ENCODE peak calls at places on chromosomes 7 and 10, in eight cellular contexts. F is ovary, G is fibroblast of lung, U is right cardiac atrium, A is GM23338, K is thyroid gland, R is thoracic aorta, Y is RWPE2. S is an unnamed sample.

GRCh38 chr7:96246972-96247371 is 74.9 kb downstream of the SLC25A13 start:
- DNase-seq in K (no peak), G (no peak), A (no peak), F (no peak), Y (no peak), R (no peak), U (no peak), S (no peak)

GRCh38 chr10:23200586-23200985 is 8.5 kb downstream of the PTF1A start:
- DNase-seq in F (no peak), Y (no peak), K (no peak), G (no peak), A (no peak), U (no peak), R (no peak), S (no peak)

GRCh38 chr7:33686001-33686591 is 219.2 kb upstream of the BMPER start:
- DNase-seq in A (peak; percentile 62), R (no peak), G (no peak), U (no peak), K (peak; percentile 89), F (no peak), Y (no peak), S (no peak)

GRCh38 chr10:30200019-30200415 is 140.6 kb upstream of the JCAD start:
- DNase-seq in K (no peak), R (no peak), G (no peak), Y (no peak), A (no peak), F (no peak), U (no peak), S (no peak)

GRCh38 chr7:65235586-65235985 is 138.1 kb upstream of the ZNF92 start:
- DNase-seq in G (no peak), R (no peak), A (no peak), Y (no peak), K (no peak), F (no peak), U (no peak), S (no peak)

GRCh38 chr10:4650572-4650971 is 175.4 kb upstream of the AKR1E2 start:
- DNase-seq in A (no peak), R (no peak), G (peak; percentile 83), F (no peak), Y (no peak), K (no peak), U (no peak), S (no peak)

GRCh38 chr10:116634126-116634975 is 13.6 kb downstream of the PNLIPRP2 start:
- DNase-seq in Y (no peak), G (no peak), U (no peak), R (no peak), A (no peak), K (no peak), F (no peak), S (no peak)

GRCh38 chr7:84040365-84040764 is 154.2 kb downstream of the SEMA3A start:
- DNase-seq in F (no peak), U (no peak), K (no peak), Y (no peak), G (no peak), A (no peak), R (no peak), S (no peak)

GRCh38 chr10:43806851-43807640 is 158.4 kb upstream of the ZNF32 start:
- DNase-seq in F (no peak), G (no peak), R (no peak), U (peak; percentile 43), K (no peak), Y (no peak), A (no peak), S (no peak)

GRCh38 chr10:77941790-77942189 is 15.2 kb upstream of the DLG5 start:
- DNase-seq in U (no peak), G (no peak), R (no peak), F (no peak), K (no peak), A (no peak), Y (no peak), S (no peak)

GRCh38 chr7:80439894-80440811 is 71.7 kb downstream of the GNAT3 start:
- DNase-seq in G (peak; percentile 74), F (no peak), U (no peak), A (no peak), K (no peak), Y (no peak), R (no peak), S (no peak)

GRCh38 chr7:110317699-110318265 is 773.1 kb upstream of the LRRN3 start:
- DNase-seq in R (no peak), A (peak; percentile 5), K (no peak), G (peak; percentile 65), F (no peak), Y (no peak), U (no peak), S (no peak)

GRCh38 chr10:23157691-23158369 is 34.3 kb upstream of the PTF1A start:
- DNase-seq in G (peak; percentile 47), R (no peak), K (peak; percentile 55), U (no peak), F (no peak), Y (no peak), A (peak; percentile 87), S (no peak)

GRCh38 chr7:50473531-50473930 is 23.4 kb upstream of the FIGNL1 start:
- DNase-seq in Y (no peak), G (no peak), A (no peak), R (no peak), U (no peak), K (no peak), F (no peak), S (no peak)

GRCh38 chr10:17476073-17476472 is 21.7 kb upstream of the ST8SIA6 start:
- DNase-seq in Y (no peak), F (no peak), K (no peak), R (no peak), U (no peak), G (no peak), A (no peak), S (no peak)

GRCh38 chr10:126199221-126199998 is 188.9 kb downstream of the ADAM12 start:
- DNase-seq in G (peak; percentile 97), F (no peak), A (no peak), R (no peak), Y (no peak), K (no peak), U (no peak), S (no peak)

GRCh38 chr7:116177009-116177408 is 33.3 kb upstream of the TES start:
- DNase-seq in A (no peak), F (no peak), G (peak; percentile 8), U (no peak), R (no peak), K (no peak), Y (no peak), S (no peak)

GRCh38 chr10:82969405-82969804 is 1094.4 kb downstream of the NRG3 start:
- DNase-seq in Y (no peak), A (peak; percentile 36), F (no peak), G (peak; percentile 37), U (no peak), K (no peak), R (no peak), S (no peak)

GRCh38 chr10:72228318-72228751 is 12.3 kb upstream of the ASCC1 start:
- DNase-seq in G (no peak), Y (no peak), R (no peak), U (no peak), A (no peak), K (no peak), F (no peak), S (no peak)

GRCh38 chr10:32156031-32156495 is 99.8 kb upstream of the KIF5B start:
- DNase-seq in K (no peak), A (no peak), R (no peak), G (no peak), U (no peak), Y (no peak), F (no peak), S (no peak)
- H3K27ac ChIP-seq in K (no peak overlapping the region), A (no peak overlapping the region), R (no peak overlapping the region), G (no peak overlapping the region), U (no peak overlapping the region), Y (no peak overlapping the region), F (no peak overlapping the region), S (no peak overlapping the region)

GRCh38 chr10:6553937-6554336 is 26.1 kb downstream of the PRKCQ start:
- DNase-seq in Y (no peak), U (no peak), R (no peak), A (no peak), F (no peak), G (no peak), K (no peak), S (no peak)

GRCh38 chr10:6561552-6561951 is 18.5 kb downstream of the PRKCQ start:
- DNase-seq in K (no peak), R (no peak), U (no peak), F (no peak), A (no peak), G (no peak), Y (no peak), S (no peak)

GRCh38 chr10:6562221-6562620 is 17.9 kb downstream of the PRKCQ start:
- DNase-seq in A (no peak), R (no peak), F (no peak), G (no peak), K (peak; percentile 82), Y (no peak), U (no peak), S (no peak)

GRCh38 chr10:6558759-6559429 is 21.2 kb downstream of the PRKCQ start:
- DNase-seq in U (no peak), A (no peak), R (no peak), F (no peak), K (no peak), Y (no peak), G (no peak), S (no peak)

DNA sequence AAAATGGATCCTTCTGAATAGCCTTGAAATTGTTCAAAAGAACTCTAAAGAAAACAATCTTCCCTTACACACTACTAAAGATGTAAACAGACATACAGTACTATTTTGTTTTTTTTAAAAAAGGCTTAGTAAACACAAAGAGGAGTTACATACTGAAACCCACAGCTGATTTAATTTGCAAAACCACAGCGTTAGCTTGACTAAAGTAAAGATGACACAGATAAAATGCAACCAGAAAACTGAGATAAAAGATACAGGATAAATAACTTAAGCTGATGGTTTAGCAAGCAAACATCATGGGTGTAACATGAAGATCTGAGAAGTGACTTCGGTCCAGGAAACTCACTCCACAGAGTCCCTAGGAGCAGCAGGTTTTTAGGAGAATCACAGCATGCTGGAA is 21.8 kb downstream of the PRKCQ start:
- DNase-seq in U (no peak), F (no peak), G (no peak), R (no peak), K (no peak), A (no peak), Y (no peak), S (no peak)
- H3K27ac ChIP-seq in U (no peak overlapping the region), F (no peak overlapping the region), G (no peak overlapping the region), R (no peak overlapping the region), K (no peak overlapping the region), A (no peak overlapping the region), Y (no peak overlapping the region), S (no peak overlapping the region)

GRCh38 chr7:99089914-99090629 is 53.8 kb downstream of the SMURF1 start:
- DNase-seq in U (no peak), F (no peak), R (no peak), Y (no peak), G (no peak), A (no peak), K (no peak), S (no peak)
- H3K27ac ChIP-seq in U (no peak overlapping the region), F (no peak overlapping the region), R (no peak overlapping the region), Y (no peak overlapping the region), G (no peak overlapping the region), A (peak overlapping the region; percentile 53), K (no peak overlapping the region), S (no peak overlapping the region)

DNA sequence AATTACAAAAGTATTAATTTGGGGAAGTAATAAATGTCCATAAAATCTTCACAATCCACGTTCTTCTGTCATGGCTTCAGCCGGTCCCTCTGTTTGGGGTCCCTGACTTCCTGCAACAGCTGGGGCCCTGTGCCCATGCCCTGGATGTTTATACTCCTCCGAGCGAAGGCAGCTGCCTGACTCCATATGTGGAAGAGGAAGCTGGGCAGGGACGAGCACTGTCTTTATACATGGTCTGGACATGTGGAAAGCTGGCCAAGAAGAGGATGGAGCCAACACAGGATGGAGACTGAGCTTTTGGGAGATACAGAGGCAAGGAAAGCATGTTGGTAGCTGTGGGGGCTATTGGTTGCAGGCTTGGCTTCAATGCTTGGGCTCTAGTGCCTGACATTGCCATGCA is 116.5 kb upstream of the EFCAB10 start:
- DNase-seq in F (no peak), Y (no peak), A (no peak), U (no peak), R (no peak), G (no peak), K (no peak), S (no peak)
- H3K27ac ChIP-seq in F (no peak overlapping the region), Y (no peak overlapping the region), A (peak overlapping the region; percentile 98), U (no peak overlapping the region), R (no peak overlapping the region), G (no peak overlapping the region), K (no peak overlapping the region), S (no peak overlapping the region)

S was measured in prostate gland.